ENCODE peak calls at places on chromosomes 3 and 15, in ten cellular contexts. R is astrocyte, H is MCF 10A, D is RWPE1, E is glutamatergic neuron, Z is upper lobe of right lung, S is nephron progenitor cell, O is GM20000, I is A549, K is DND-41. P is an unnamed sample.

GRCh38 chr15:25848769-25849430 is 14.2 kb downstream of the ATP10A start:
- DNase-seq in H (no peak), D (no peak), S (no peak), R (no peak), O (no peak), E (no peak), Z (no peak), I (no peak), K (no peak), P (peak)

GRCh38 chr15:90002428-90002844 is 1.3 kb downstream of the ZNF710 start:
- DNase-seq in S (peak), K (peak), H (peak), E (peak), O (peak), D (peak), R (peak), I (peak), Z (peak), P (peak)

GRCh38 chr3:180680097-180680430 is 775 bp upstream of the CCDC39 start:
- DNase-seq in E (no peak), O (peak), K (no peak), D (peak), Z (no peak), I (peak), R (no peak), S (no peak), H (peak), P (peak)

GRCh38 chr3:143040264-143040879 is 39.0 kb downstream of the U2SURP start:
- DNase-seq in K (no peak), S (no peak), E (no peak), D (no peak), R (peak), O (no peak), Z (no peak), H (peak), I (peak), P (no peak)

GRCh38 chr3:32660634-32661033 is 24.4 kb upstream of the CNOT10 start:
- DNase-seq in D (no peak), O (no peak), I (no peak), K (no peak), H (no peak), R (no peak), E (no peak), S (no peak), Z (no peak), P (no peak)

GRCh38 chr3:4786431-4786830 is 192.8 kb upstream of the BHLHE40 start:
- DNase-seq in Z (no peak), O (no peak), H (peak), R (no peak), I (no peak), E (no peak), S (no peak), D (no peak), K (no peak), P (no peak)

GRCh38 chr3:122936335-122936734 is 91.2 kb downstream of the SEMA5B start:
- DNase-seq in H (peak), K (no peak), S (no peak), E (no peak), R (no peak), D (no peak), O (no peak), I (no peak), Z (no peak), P (no peak)

GRCh38 chr3:139538733-139539132 is 809 bp downstream of the RBP1 start:
- DNase-seq in I (no peak), R (peak), E (peak), K (no peak), Z (no peak), O (no peak), D (no peak), S (peak), H (no peak), P (no peak)

GRCh38 chr3:112293368-112294321 is at the start of gene SLC9C1:
- DNase-seq in D (peak), R (peak), I (peak), O (peak), K (peak), Z (peak), H (peak), S (peak), E (no peak), P (peak)

GRCh38 chr3:46422617-46423016 is 15.6 kb downstream of the CCRL2 start:
- DNase-seq in Z (no peak), S (no peak), O (no peak), I (no peak), E (peak), D (peak), H (peak), K (no peak), R (peak), P (no peak)

GRCh38 chr3:95343767-95344166 is 1280.9 kb downstream of the NSUN3 start:
- DNase-seq in O (no peak), S (no peak), I (no peak), H (no peak), Z (no peak), R (no peak), D (no peak), K (no peak), E (no peak), P (no peak)

GRCh38 chr3:119235151-119235550 is 5.5 kb downstream of the B4GALT4 start:
- DNase-seq in O (no peak), Z (no peak), H (peak), K (no peak), R (peak), I (peak), D (peak), S (no peak), E (no peak), P (no peak)

GRCh38 chr15:74133703-74134386 is 3.5 kb downstream of the ISLR2 start:
- DNase-seq in R (no peak), Z (no peak), S (no peak), K (no peak), H (no peak), O (no peak), D (no peak), I (no peak), E (peak), P (peak)

GRCh38 chr15:74134387-74135027 is 4.1 kb downstream of the ISLR2 start:
- DNase-seq in H (no peak), S (peak), I (peak), K (no peak), E (peak), O (peak), Z (no peak), R (no peak), D (peak), P (peak)

GRCh38 chr15:74132681-74133070 is 2.3 kb downstream of the ISLR2 start:
- DNase-seq in R (no peak), I (no peak), S (peak), E (no peak), K (no peak), H (no peak), O (no peak), Z (no peak), D (no peak), P (peak)

GRCh38 chr15:74131618-74132191 is 1.3 kb downstream of the ISLR2 start:
- DNase-seq in S (no peak), E (no peak), I (no peak), H (no peak), D (no peak), O (no peak), R (no peak), K (no peak), Z (no peak), P (no peak)

GRCh38 chr15:74133071-74133702 is 2.8 kb downstream of the ISLR2 start:
- DNase-seq in I (no peak), E (no peak), H (no peak), S (peak), O (peak), R (no peak), Z (no peak), K (no peak), D (no peak), P (peak)
- TF ChIP-seq CTCF in I (no peak), E (no peak), H (no peak), S (no peak), O (no peak), R (no peak), Z (no peak), K (no peak), D (peak), P (no peak)

GRCh38 chr3:145812396-145812795 is 348.6 kb downstream of the PLOD2 start:
- DNase-seq in R (no peak), E (no peak), S (no peak), D (no peak), Z (no peak), O (no peak), K (no peak), I (no peak), H (no peak), P (no peak)

GRCh38 chr3:145807990-145808389 is 353.0 kb downstream of the PLOD2 start:
- DNase-seq in H (peak), E (no peak), O (no peak), R (peak), S (no peak), D (no peak), K (no peak), I (peak), Z (no peak), P (no peak)
- TF ChIP-seq CTCF in H (peak), E (no peak), O (no peak), R (no peak), S (peak), D (no peak), K (no peak), I (peak), Z (peak), P (no peak)

GRCh38 chr3:15052335-15053242 is 12.5 kb downstream of the MRPS25 start:
- DNase-seq in R (no peak), E (peak), S (no peak), I (no peak), K (no peak), D (no peak), Z (no peak), O (no peak), H (no peak), P (no peak)

GRCh38 chr3:15053541-15053940 is 11.6 kb downstream of the MRPS25 start:
- DNase-seq in S (no peak), D (no peak), H (no peak), E (no peak), Z (no peak), I (no peak), O (no peak), K (no peak), R (no peak), P (no peak)

GRCh38 chr3:15049584-15049983 is 15.5 kb downstream of the MRPS25 start:
- DNase-seq in O (no peak), E (no peak), Z (no peak), I (no peak), S (no peak), H (no peak), K (no peak), D (no peak), R (no peak), P (no peak)

GRCh38 chr3:15050405-15051092 is 14.6 kb downstream of the MRPS25 start:
- DNase-seq in S (no peak), E (no peak), D (no peak), R (no peak), K (no peak), Z (no peak), H (no peak), O (peak), I (no peak), P (no peak)

DNA sequence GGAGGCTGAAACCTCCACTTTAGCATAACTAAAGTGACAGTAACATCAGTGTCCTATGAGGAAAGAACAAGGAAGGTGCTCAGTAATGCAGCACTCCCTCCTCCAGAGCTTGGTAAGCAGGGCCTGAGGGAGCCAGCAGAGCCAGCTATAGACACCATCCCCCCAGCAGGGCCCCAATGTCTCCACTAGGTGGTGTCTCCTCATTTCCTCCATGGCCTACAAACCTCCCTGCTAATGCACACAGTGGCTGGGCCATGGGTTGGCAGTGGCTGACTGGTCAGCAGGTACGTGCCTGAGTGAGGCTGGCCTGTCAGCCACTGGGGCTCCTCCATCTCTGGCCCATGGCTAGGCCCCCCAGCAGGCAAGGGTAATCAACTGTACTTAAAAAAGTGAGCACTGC is 13.6 kb downstream of the MRPS25 start:
- DNase-seq in I (peak), R (no peak), Z (peak), H (peak), O (peak), K (peak), D (peak), S (peak), E (peak), P (peak)
- TF ChIP-seq CTCF in I (peak), R (peak), Z (peak), H (peak), O (peak), K (peak), D (peak), S (peak), E (peak), P (peak)

GRCh38 chr3:128620268-128620691 is 30.3 kb downstream of the RPN1 start:
- DNase-seq in O (no peak), S (no peak), H (no peak), I (no peak), D (no peak), K (peak), Z (no peak), R (no peak), E (no peak), P (peak)
- TF ChIP-seq CTCF in O (no peak), S (no peak), H (no peak), I (no peak), D (no peak), K (peak), Z (no peak), R (no peak), E (no peak), P (peak)

DNA sequence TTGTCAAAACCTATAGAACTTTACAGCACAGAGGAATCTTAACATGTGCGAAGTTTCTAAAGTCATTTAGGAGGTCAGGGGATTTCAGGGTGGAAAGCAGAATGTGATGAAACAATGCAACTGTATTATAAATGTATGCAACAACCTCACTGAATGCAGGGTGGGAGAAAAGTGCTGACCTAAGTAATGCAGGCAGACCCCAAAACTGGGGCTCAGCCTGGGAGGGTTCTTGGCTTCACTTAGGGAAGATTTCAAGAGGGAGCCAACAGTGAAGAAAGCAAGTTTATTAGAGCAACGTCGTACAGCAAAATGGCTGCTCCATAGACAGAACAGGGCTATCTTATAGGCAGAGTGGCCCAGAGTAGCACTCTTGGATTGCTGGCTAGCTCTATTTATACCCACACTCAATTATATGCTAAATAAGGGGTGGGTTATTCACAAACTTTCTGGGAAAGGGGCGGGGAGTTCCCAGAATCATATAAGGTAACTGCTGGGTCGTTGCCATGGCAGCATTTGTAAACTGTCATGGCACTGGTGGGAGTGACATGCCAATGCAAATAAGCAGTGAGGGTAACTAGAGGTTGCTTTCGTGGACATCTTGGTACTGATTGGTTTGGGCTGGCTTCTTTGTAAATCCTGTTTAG is 14.2 kb upstream of the CAND2 start:
- DNase-seq in S (no peak), R (peak), H (peak), O (no peak), Z (peak), I (peak), D (no peak), K (peak), E (no peak), P (peak)
- TF ChIP-seq CTCF in S (no peak), R (no peak), H (no peak), O (no peak), Z (no peak), I (no peak), D (no peak), K (no peak), E (no peak), P (no peak)

GRCh38 chr3:114866430-114866829 is 280.7 kb downstream of the ZBTB20 start:
- DNase-seq in E (no peak), D (no peak), I (no peak), O (no peak), S (no peak), K (no peak), Z (no peak), H (no peak), R (no peak), P (no peak)

GRCh38 chr3:114860526-114860925 is 286.6 kb downstream of the ZBTB20 start:
- DNase-seq in S (no peak), O (no peak), R (no peak), Z (no peak), H (no peak), E (no peak), I (no peak), D (no peak), K (no peak), P (no peak)

GRCh38 chr3:114867359-114867758 is 279.7 kb downstream of the ZBTB20 start:
- DNase-seq in O (no peak), S (no peak), D (no peak), Z (no peak), H (no peak), E (no peak), I (peak), R (no peak), K (no peak), P (no peak)

GRCh38 chr3:114861666-114862065 is 285.4 kb downstream of the ZBTB20 start:
- DNase-seq in E (no peak), R (no peak), H (no peak), Z (no peak), S (no peak), D (no peak), O (no peak), I (no peak), K (no peak), P (no peak)

GRCh38 chr3:114863848-114864247 is 283.2 kb downstream of the ZBTB20 start:
- DNase-seq in S (no peak), Z (no peak), E (no peak), I (no peak), K (no peak), H (no peak), R (no peak), O (peak), D (no peak), P (no peak)
- TF ChIP-seq CTCF in S (no peak), Z (no peak), E (no peak), I (no peak), K (no peak), H (no peak), R (no peak), O (no peak), D (no peak), P (no peak)

GRCh38 chr3:141106842-141107241 is 55.7 kb downstream of the SPSB4 start:
- DNase-seq in O (no peak), R (no peak), H (no peak), S (no peak), I (no peak), E (no peak), Z (no peak), K (no peak), D (no peak), P (no peak)

GRCh38 chr3:141111364-141112150 is 60.4 kb downstream of the SPSB4 start:
- DNase-seq in H (no peak), I (no peak), K (peak), Z (no peak), E (no peak), D (no peak), R (no peak), O (no peak), S (no peak), P (no peak)

GRCh38 chr3:141110322-141110721 is 59.2 kb downstream of the SPSB4 start:
- DNase-seq in H (no peak), S (no peak), R (no peak), O (no peak), I (no peak), E (no peak), Z (no peak), D (no peak), K (no peak), P (no peak)

GRCh38 chr3:141108002-141108401 is 56.9 kb downstream of the SPSB4 start:
- DNase-seq in K (no peak), S (peak), R (no peak), E (no peak), H (no peak), I (no peak), O (no peak), D (no peak), Z (no peak), P (no peak)

DNA sequence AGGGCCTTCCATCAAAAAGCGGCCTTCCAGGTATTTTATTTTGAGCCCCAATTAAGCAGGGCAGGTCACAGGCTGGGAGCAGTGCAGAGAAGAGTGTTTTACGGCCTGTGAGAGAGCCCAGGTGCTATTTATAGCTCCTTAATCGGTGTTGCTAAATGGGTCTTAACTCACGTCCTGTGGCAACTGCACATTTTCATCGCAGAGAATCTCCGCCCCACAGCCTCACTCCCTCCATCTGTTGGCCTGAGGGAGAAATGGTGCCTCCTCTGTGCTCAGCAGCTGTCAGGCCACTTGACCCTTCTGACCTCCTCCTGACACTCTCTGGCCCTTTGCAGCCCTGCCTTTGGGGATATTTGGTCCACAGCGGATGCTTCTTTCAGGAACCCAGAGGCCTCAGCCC is 58.6 kb downstream of the SPSB4 start:
- DNase-seq in D (no peak), I (no peak), H (no peak), S (no peak), Z (no peak), K (no peak), E (peak), O (no peak), R (no peak), P (no peak)
- TF ChIP-seq CTCF in D (no peak), I (no peak), H (no peak), S (no peak), Z (no peak), K (no peak), E (no peak), O (no peak), R (no peak), P (no peak)

P was measured in activated CD8-positive, alpha-beta T cell treated with anti-CD3 and anti-CD28 coated beads for 36 hours.